ENCODE peak calls at places on chromosome 14, in eight cellular contexts. Y is body of pancreas, W is colonic mucosa, Q is IMR-90, J is type B pancreatic cell, K is fibroblast of lung, A is retinal pigment epithelial cell, I is left ventricle myocardium inferior. X is an unnamed sample.

GRCh38 chr14:104169765-104170113 is 31.4 kb downstream of the KIF26A start:
- DNase-seq in Y (no peak), W (no peak), Q (no peak), J (no peak), K (no peak), A (no peak), I (peak; percentile 55), X (no peak)

GRCh38 chr14:49766839-49767238 is 1.1 kb upstream of the KLHDC2 start:
- DNase-seq in Y (peak; percentile 27), W (peak; percentile 31), Q (no peak), J (no peak), K (peak; percentile 8), A (no peak), I (no peak), X (no peak)

GRCh38 chr14:65495196-65495595 is 82.7 kb downstream of the FUT8 start:
- DNase-seq in Y (no peak), W (no peak), Q (peak; percentile 46), J (no peak), K (peak; percentile 19), A (no peak), I (no peak), X (no peak)

GRCh38 chr14:56189306-56189705 is 71.1 kb downstream of the PELI2 start:
- DNase-seq in Y (peak; percentile 36), W (no peak), Q (peak; percentile 91), J (no peak), K (peak; percentile 85), A (peak; percentile 86), I (no peak), X (no peak)

GRCh38 chr14:65877187-65877586 is 464.7 kb downstream of the FUT8 start:
- DNase-seq in Y (no peak), W (no peak), Q (no peak), J (no peak), K (no peak), A (no peak), I (no peak), X (no peak)

GRCh38 chr14:83556065-83556464 is 1973.9 kb upstream of the FLRT2 start:
- DNase-seq in Y (no peak), W (no peak), Q (peak; percentile 64), J (no peak), K (peak; percentile 50), A (peak; percentile 91), I (no peak), X (no peak)

GRCh38 chr14:72516936-72517408 is 376.9 kb downstream of the DPF3 start:
- DNase-seq in Y (peak; percentile 80), W (peak; percentile 71), Q (peak; percentile 91), J (no peak), K (peak; percentile 89), A (peak; percentile 25), I (peak; percentile 42), X (peak; percentile 71)

GRCh38 chr14:52791204-52792096 is at the start of gene GNPNAT1:
- DNase-seq in Y (peak; percentile 92), W (peak; percentile 87), Q (peak; percentile 91), J (peak; percentile 91), K (peak; percentile 91), A (peak; percentile 52), I (peak; percentile 82), X (peak; percentile 62)

GRCh38 chr14:100502622-100503220 is 84.5 kb downstream of the BEGAIN start:
- DNase-seq in Y (no peak), W (no peak), Q (no peak), J (no peak), K (no peak), A (no peak), I (no peak), X (no peak)

GRCh38 chr14:49959822-49960408 is 67.0 kb downstream of the ARF6 start:
- DNase-seq in Y (no peak), W (peak; percentile 78), Q (no peak), J (no peak), K (no peak), A (no peak), I (no peak), X (peak; percentile 82)

GRCh38 chr14:51552768-51553426 is 98.8 kb upstream of the FRMD6 start:
- DNase-seq in Y (peak; percentile 18), W (no peak), Q (no peak), J (no peak), K (no peak), A (no peak), I (no peak), X (no peak)

GRCh38 chr14:85333313-85333712 is 196.6 kb upstream of the FLRT2 start:
- DNase-seq in Y (no peak), W (no peak), Q (peak; percentile 50), J (no peak), K (peak; percentile 16), A (no peak), I (no peak), X (no peak)

GRCh38 chr14:38616959-38617358 is 361.1 kb upstream of the CLEC14A start:
- DNase-seq in Y (peak; percentile 13), W (no peak), Q (peak; percentile 7), J (no peak), K (no peak), A (no peak), I (no peak), X (no peak)

GRCh38 chr14:87863047-87863446 is 129.9 kb downstream of the GALC start:
- DNase-seq in Y (no peak), W (no peak), Q (no peak), J (no peak), K (no peak), A (no peak), I (no peak), X (no peak)

GRCh38 chr14:77502109-77502782 is 3.6 kb upstream of the ISM2 start:
- DNase-seq in Y (no peak), W (no peak), Q (no peak), J (no peak), K (no peak), A (no peak), I (no peak), X (no peak)

GRCh38 chr14:84482256-84483071 is 1047.5 kb upstream of the FLRT2 start:
- DNase-seq in Y (no peak), W (no peak), Q (peak; percentile 75), J (no peak), K (peak; percentile 61), A (peak; percentile 81), I (no peak), X (no peak)

GRCh38 chr14:64614214-64614613 is 64.5 kb downstream of the PPP1R36 start:
- DNase-seq in Y (no peak), W (no peak), Q (no peak), J (no peak), K (peak; percentile 42), A (no peak), I (no peak), X (no peak)

GRCh38 chr14:74176404-74176788 is 62.9 kb upstream of the VSX2 start:
- DNase-seq in Y (no peak), W (no peak), Q (no peak), J (no peak), K (no peak), A (no peak), I (no peak), X (no peak)

GRCh38 chr14:65040666-65041433 is 54.2 kb downstream of the FNTB start:
- DNase-seq in Y (no peak), W (no peak), Q (peak; percentile 6), J (no peak), K (no peak), A (no peak), I (no peak), X (no peak)

GRCh38 chr14:33589334-33589733 is 361.5 kb downstream of the EGLN3 start:
- DNase-seq in Y (peak; percentile 59), W (no peak), Q (peak; percentile 61), J (no peak), K (peak; percentile 83), A (no peak), I (no peak), X (no peak)

GRCh38 chr14:77562681-77563080 is 53.8 kb downstream of the SPTLC2 start:
- DNase-seq in Y (no peak), W (no peak), Q (peak; percentile 98), J (no peak), K (peak; percentile 93), A (no peak), I (no peak), X (no peak)

GRCh38 chr14:27148143-27148542 is 550.3 kb upstream of the NOVA1 start:
- DNase-seq in Y (no peak), W (no peak), Q (no peak), J (no peak), K (no peak), A (no peak), I (no peak), X (no peak)

GRCh38 chr14:21467620-21468019 is 9.1 kb downstream of the RAB2B start:
- DNase-seq in Y (no peak), W (no peak), Q (peak; percentile 98), J (no peak), K (peak; percentile 97), A (no peak), I (no peak), X (no peak)

GRCh38 chr14:104717646-104718045 is 6.4 kb upstream of the ADSS1 start:
- DNase-seq in Y (no peak), W (no peak), Q (no peak), J (no peak), K (no peak), A (no peak), I (no peak), X (no peak)

DNA sequence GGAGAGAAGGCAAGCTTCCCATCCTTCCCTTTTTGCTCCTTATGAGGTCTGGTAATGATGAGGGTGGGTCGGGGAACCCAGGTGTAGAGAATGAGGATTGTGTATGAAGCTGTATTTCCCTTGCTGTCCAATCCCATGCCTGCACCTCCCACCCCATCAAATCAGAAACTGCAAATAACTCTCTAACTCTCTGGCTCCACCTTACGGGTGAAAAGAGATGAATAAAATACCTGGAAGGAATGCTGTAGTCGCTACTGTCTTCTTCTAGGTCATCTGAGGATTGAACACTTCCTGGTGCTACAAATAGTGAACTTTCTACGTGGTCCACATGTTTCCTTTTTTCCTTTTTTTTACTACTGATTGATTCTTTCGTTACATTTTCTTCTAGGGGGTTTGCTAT is 38.9 kb upstream of the DICER1 start:
- DNase-seq in Y (no peak), W (no peak), Q (no peak), J (no peak), K (no peak), A (no peak), I (no peak), X (no peak)
- TF ChIP-seq CTCF in Y (peak; percentile 30), W (peak; percentile 31), Q (no peak), J (peak; percentile 43), K (no peak), A (peak; percentile 8), I (peak; percentile 54), X (peak; percentile 38)

GRCh38 chr14:95316826-95317225 is 2.9 kb downstream of the CLMN start:
- DNase-seq in Y (no peak), W (no peak), Q (no peak), J (no peak), K (no peak), A (no peak), I (no peak), X (no peak)
- TF ChIP-seq CTCF in Y (no peak), W (no peak), Q (no peak), J (no peak), K (no peak), A (no peak), I (no peak), X (no peak)

GRCh38 chr14:68655961-68656360 is 136.9 kb downstream of the ZFP36L1 start:
- DNase-seq in Y (peak; percentile 49), W (no peak), Q (no peak), J (no peak), K (no peak), A (no peak), I (no peak), X (no peak)
- TF ChIP-seq CTCF in Y (peak; percentile 47), W (no peak), Q (no peak), J (no peak), K (no peak), A (peak; percentile 32), I (peak; percentile 46), X (no peak)

GRCh38 chr14:24852312-24853060 is 197.5 kb downstream of the STXBP6 start:
- DNase-seq in Y (no peak), W (peak; percentile 69), Q (no peak), J (no peak), K (no peak), A (no peak), I (no peak), X (no peak)
- TF ChIP-seq CTCF in Y (no peak), W (no peak), Q (no peak), J (peak; percentile 39), K (no peak), A (no peak), I (no peak), X (no peak)